ENCODE peak calls at places on chromosomes 11 and 22, in six cellular contexts. One of them, this sample, is unnamed.

GRCh38 chr22:29737251-29738117 is 17.7 kb downstream of the CABP7 start:
- DNase-seq in K562: no peak
- DNase-seq in HepG2: no peak
- DNase-seq in H1: no peak
- DNase-seq in GM12891: no peak
- DNase-seq in GM12878: no peak
- DNase-seq in this sample: no peak

GRCh38 chr11:106331163-106331562 is 253.7 kb downstream of the AASDHPPT start:
- DNase-seq in K562: no peak
- DNase-seq in HepG2: no peak
- DNase-seq in H1: no peak
- DNase-seq in GM12891: no peak
- DNase-seq in GM12878: no peak
- DNase-seq in this sample: no peak

GRCh38 chr11:1827931-1828330 is 6.9 kb upstream of the SYT8 start:
- DNase-seq in K562: no peak
- DNase-seq in HepG2: no peak
- DNase-seq in H1: no peak
- DNase-seq in GM12891: no peak
- DNase-seq in GM12878: no peak
- DNase-seq in this sample: no peak

GRCh38 chr11:3052109-3052479 is 5.1 kb downstream of the CARS1 start:
- DNase-seq in K562: peak
- DNase-seq in HepG2: no peak
- DNase-seq in H1: no peak
- DNase-seq in GM12891: no peak
- DNase-seq in GM12878: no peak
- DNase-seq in this sample: no peak

GRCh38 chr11:18005376-18006129 is 7.3 kb downstream of the SERGEF start:
- DNase-seq in K562: no peak
- DNase-seq in HepG2: no peak
- DNase-seq in H1: no peak
- DNase-seq in GM12891: no peak
- DNase-seq in GM12878: no peak
- DNase-seq in this sample: no peak

GRCh38 chr22:47189056-47189916 is 426.8 kb downstream of the TBC1D22A start:
- DNase-seq in K562: no peak
- DNase-seq in HepG2: no peak
- DNase-seq in H1: no peak
- DNase-seq in GM12891: no peak
- DNase-seq in GM12878: no peak
- DNase-seq in this sample: no peak

GRCh38 chr22:37121887-37122591 is 12.5 kb upstream of the TMPRSS6 start:
- DNase-seq in K562: no peak
- DNase-seq in HepG2: peak
- DNase-seq in H1: no peak
- DNase-seq in GM12891: peak
- DNase-seq in GM12878: peak
- DNase-seq in this sample: peak

GRCh38 chr11:130726234-130726559 is 190.1 kb downstream of the SNX19 start:
- DNase-seq in K562: no peak
- DNase-seq in HepG2: no peak
- DNase-seq in H1: no peak
- DNase-seq in GM12891: no peak
- DNase-seq in GM12878: no peak
- DNase-seq in this sample: no peak

GRCh38 chr11:12182650-12183511 is 72.5 kb downstream of the MICAL2 start:
- DNase-seq in K562: peak
- DNase-seq in HepG2: peak
- DNase-seq in H1: no peak
- DNase-seq in GM12891: no peak
- DNase-seq in GM12878: no peak
- DNase-seq in this sample: no peak

GRCh38 chr11:91731051-91731450 is 493.6 kb upstream of the FAT3 start:
- DNase-seq in K562: no peak
- DNase-seq in HepG2: no peak
- DNase-seq in H1: no peak
- DNase-seq in GM12891: no peak
- DNase-seq in GM12878: no peak
- DNase-seq in this sample: no peak

GRCh38 chr11:3623126-3623525 is 18.7 kb downstream of the ART5 start:
- DNase-seq in K562: no peak
- DNase-seq in HepG2: no peak
- DNase-seq in H1: no peak
- DNase-seq in GM12891: no peak
- DNase-seq in GM12878: no peak
- DNase-seq in this sample: no peak

GRCh38 chr22:43226368-43226979 is 39.5 kb upstream of the TTLL12 start:
- DNase-seq in K562: no peak
- DNase-seq in HepG2: peak
- DNase-seq in H1: peak
- DNase-seq in GM12891: no peak
- DNase-seq in GM12878: no peak
- DNase-seq in this sample: no peak

GRCh38 chr11:73154178-73154577 is 12.1 kb upstream of the FCHSD2 start:
- DNase-seq in K562: peak
- DNase-seq in HepG2: no peak
- DNase-seq in H1: no peak
- DNase-seq in GM12891: no peak
- DNase-seq in GM12878: peak
- DNase-seq in this sample: peak

GRCh38 chr22:40654522-40655167 is 18.1 kb upstream of the MRTFA start:
- DNase-seq in K562: peak
- DNase-seq in HepG2: no peak
- DNase-seq in H1: no peak
- DNase-seq in GM12891: no peak
- DNase-seq in GM12878: no peak
- DNase-seq in this sample: no peak

GRCh38 chr11:1297011-1297575 is 12.3 kb downstream of the TOLLIP start:
- DNase-seq in K562: no peak
- DNase-seq in HepG2: no peak
- DNase-seq in H1: no peak
- DNase-seq in GM12891: no peak
- DNase-seq in GM12878: no peak
- DNase-seq in this sample: no peak

GRCh38 chr11:2271077-2271326 is 614 bp upstream of the ASCL2 start:
- DNase-seq in K562: no peak
- DNase-seq in HepG2: no peak
- DNase-seq in H1: peak
- DNase-seq in GM12891: no peak
- DNase-seq in GM12878: no peak
- DNase-seq in this sample: no peak

GRCh38 chr22:46714550-46714949 is 23.5 kb downstream of the CERK start:
- DNase-seq in K562: no peak
- DNase-seq in HepG2: no peak
- DNase-seq in H1: no peak
- DNase-seq in GM12891: no peak
- DNase-seq in GM12878: no peak
- DNase-seq in this sample: no peak

GRCh38 chr11:64407630-64408029 is 48.7 kb downstream of the RPS6KA4 start:
- DNase-seq in K562: no peak
- DNase-seq in HepG2: no peak
- DNase-seq in H1: no peak
- DNase-seq in GM12891: no peak
- DNase-seq in GM12878: no peak
- DNase-seq in this sample: no peak

GRCh38 chr11:3955299-3955665 is 99.8 kb downstream of the STIM1 start:
- DNase-seq in K562: no peak
- DNase-seq in HepG2: no peak
- DNase-seq in H1: no peak
- DNase-seq in GM12891: no peak
- DNase-seq in GM12878: no peak
- DNase-seq in this sample: no peak

GRCh38 chr22:32858121-32858703 is 56.7 kb downstream of the TIMP3 start:
- DNase-seq in K562: no peak
- DNase-seq in HepG2: no peak
- DNase-seq in H1: no peak
- DNase-seq in GM12891: no peak
- DNase-seq in GM12878: no peak
- DNase-seq in this sample: no peak

GRCh38 chr22:46738961-46739870 is 1.2 kb upstream of the CERK start:
- DNase-seq in K562: peak
- DNase-seq in HepG2: peak
- DNase-seq in H1: peak
- DNase-seq in GM12891: peak
- DNase-seq in GM12878: no peak
- DNase-seq in this sample: no peak

GRCh38 chr22:19591568-19591967 is 67.4 kb upstream of the CLDN5 start:
- DNase-seq in K562: no peak
- DNase-seq in HepG2: no peak
- DNase-seq in H1: no peak
- DNase-seq in GM12891: no peak
- DNase-seq in GM12878: no peak
- DNase-seq in this sample: no peak

GRCh38 chr11:125140251-125140650 is 24.3 kb upstream of the PKNOX2 start:
- DNase-seq in K562: no peak
- DNase-seq in HepG2: no peak
- DNase-seq in H1: no peak
- DNase-seq in GM12891: no peak
- DNase-seq in GM12878: no peak
- DNase-seq in this sample: no peak

DNA sequence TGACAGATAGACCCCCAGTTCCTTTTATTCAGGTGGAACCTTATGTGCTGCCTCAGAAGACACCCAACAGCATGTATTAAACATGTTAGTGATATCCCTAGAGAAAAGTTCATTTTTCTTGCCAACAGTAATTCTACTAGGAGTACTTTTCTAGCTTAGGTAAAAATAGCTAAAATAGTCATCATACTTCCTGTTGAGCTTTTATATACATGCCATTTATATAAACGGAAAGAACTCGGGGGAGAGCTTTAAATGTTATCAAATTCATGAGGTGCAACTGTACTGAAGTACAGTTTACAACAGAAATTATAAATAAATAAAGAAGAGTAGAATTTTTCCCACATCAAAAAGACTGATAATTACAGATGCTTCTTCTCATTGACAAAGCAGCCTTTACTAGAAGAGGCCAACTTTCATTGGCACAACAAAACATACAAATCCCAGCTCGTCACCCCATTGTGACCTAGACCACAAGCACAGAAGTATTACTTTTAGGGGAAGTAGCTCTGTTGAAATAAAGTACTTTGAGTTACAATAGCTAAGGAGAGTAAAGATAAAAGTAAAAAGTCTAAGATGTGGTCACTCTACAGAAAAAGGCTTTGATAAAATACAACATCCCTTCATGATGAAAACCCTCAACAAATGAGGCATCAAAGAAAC is 59.1 kb upstream of the POU2AF2 start:
- DNase-seq in K562: no peak
- DNase-seq in HepG2: no peak
- DNase-seq in H1: no peak
- DNase-seq in GM12891: no peak
- DNase-seq in GM12878: no peak
- DNase-seq in this sample: no peak
- TF ChIP-seq TAF1 in K562: no peak
- TF ChIP-seq TAF1 in HepG2: no peak
- TF ChIP-seq TAF1 in H1: no peak
- TF ChIP-seq TAF1 in GM12891: no peak
- TF ChIP-seq TAF1 in GM12878: no peak
- TF ChIP-seq TAF1 in this sample: no peak

GRCh38 chr22:24265734-24266133 is 4.9 kb upstream of the SPECC1L start:
- DNase-seq in K562: no peak
- DNase-seq in HepG2: no peak
- DNase-seq in H1: no peak
- DNase-seq in GM12891: no peak
- DNase-seq in GM12878: no peak
- DNase-seq in this sample: no peak

GRCh38 chr22:24271406-24271760 is 752 bp downstream of the SPECC1L start:
- DNase-seq in K562: peak
- DNase-seq in HepG2: no peak
- DNase-seq in H1: no peak
- DNase-seq in GM12891: no peak
- DNase-seq in GM12878: no peak
- DNase-seq in this sample: no peak

GRCh38 chr22:24270556-24271405 is at the start of gene SPECC1L:
- DNase-seq in K562: peak
- DNase-seq in HepG2: peak
- DNase-seq in H1: peak
- DNase-seq in GM12891: peak
- DNase-seq in GM12878: peak
- DNase-seq in this sample: peak
- TF ChIP-seq POLR2AphosphoS5 in K562: peak
- TF ChIP-seq POLR2AphosphoS5 in HepG2: peak
- TF ChIP-seq POLR2AphosphoS5 in H1: peak
- TF ChIP-seq POLR2AphosphoS5 in GM12891: peak
- TF ChIP-seq POLR2AphosphoS5 in GM12878: peak
- TF ChIP-seq POLR2AphosphoS5 in this sample: peak

DNA sequence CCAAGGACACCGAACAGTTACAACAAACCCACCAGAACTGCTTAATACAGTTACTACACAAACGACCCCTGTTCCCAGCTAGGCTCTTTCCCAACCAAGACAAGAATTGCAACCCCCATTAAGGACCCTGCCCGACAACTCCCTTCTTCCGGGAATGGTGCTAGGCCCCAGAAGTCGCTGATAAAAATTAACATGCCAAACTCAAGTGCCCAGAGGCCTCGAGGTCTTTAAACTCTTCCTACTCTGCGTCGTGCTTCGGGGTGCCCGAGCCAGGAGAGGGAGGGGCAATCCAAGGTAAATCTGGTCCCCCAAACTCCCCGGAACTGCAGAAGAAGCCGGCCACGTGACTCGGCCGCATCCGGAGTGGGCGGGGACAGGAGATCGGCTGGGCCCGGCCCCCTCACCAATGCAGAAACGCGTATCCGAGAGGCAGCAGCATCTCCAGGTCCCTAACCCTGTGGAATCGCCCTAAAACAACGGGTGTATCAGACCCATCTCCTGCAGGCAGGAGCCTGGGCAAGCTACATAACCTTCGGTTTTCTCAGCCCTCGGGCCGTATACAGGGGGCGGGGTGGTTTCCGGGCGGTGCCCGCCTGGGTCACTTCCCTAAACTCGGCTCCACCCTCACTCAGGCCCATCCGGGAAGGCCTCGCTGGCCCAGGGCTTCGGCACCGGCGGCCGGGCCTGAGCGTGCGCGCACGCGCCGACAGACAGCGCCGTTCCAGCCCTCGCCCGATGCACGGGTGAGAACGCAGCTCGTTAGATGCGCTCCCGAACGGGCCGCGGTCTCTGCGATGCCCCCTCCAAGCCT is 1.1 kb downstream of the CFL1 start:
- DNase-seq in K562: peak
- DNase-seq in HepG2: peak
- DNase-seq in H1: peak
- DNase-seq in GM12891: no peak
- DNase-seq in GM12878: no peak
- DNase-seq in this sample: peak
- TF ChIP-seq POLR2A in K562: peak
- TF ChIP-seq POLR2A in HepG2: no peak
- TF ChIP-seq POLR2A in H1: peak
- TF ChIP-seq POLR2A in GM12891: peak
- TF ChIP-seq POLR2A in GM12878: peak
- TF ChIP-seq POLR2A in this sample: peak

GRCh38 chr11:117822031-117822521 is 2.5 kb downstream of the FXYD2 start:
- DNase-seq in K562: peak
- DNase-seq in HepG2: no peak
- DNase-seq in H1: peak
- DNase-seq in GM12891: no peak
- DNase-seq in GM12878: no peak
- DNase-seq in this sample: no peak
- TF ChIP-seq TAF1 in K562: no peak
- TF ChIP-seq TAF1 in HepG2: no peak
- TF ChIP-seq TAF1 in H1: no peak
- TF ChIP-seq TAF1 in GM12891: no peak
- TF ChIP-seq TAF1 in GM12878: no peak
- TF ChIP-seq TAF1 in this sample: no peak

This sample was measured in GM12892.